ENCODE peak calls at places on chromosomes 2 and 18, in four cellular contexts. J is HL-60, K is K562, Y is GM12878. O is an unnamed sample.

GRCh38 chr2:5729426-5729825 is 37.2 kb downstream of the SOX11 start:
- DNase-seq in J (no peak), K (no peak), Y (no peak), O (no peak)

GRCh38 chr2:181894381-181894780 is 2.9 kb downstream of the ITPRID2 start:
- DNase-seq in J (no peak), K (no peak), Y (no peak), O (no peak)

GRCh38 chr2:206562375-206562774 is 79.9 kb upstream of the FAM237A start:
- DNase-seq in J (no peak), K (no peak), Y (no peak), O (no peak)

GRCh38 chr2:69007169-69007568 is 5.8 kb upstream of the ANTXR1 start:
- DNase-seq in J (no peak), K (no peak), Y (no peak), O (no peak)

GRCh38 chr2:1873343-1873742 is 129.0 kb upstream of the PXDN start:
- DNase-seq in J (no peak), K (no peak), Y (no peak), O (no peak)

GRCh38 chr2:28327963-28328922 is 64.4 kb upstream of the FOSL2 start:
- DNase-seq in J (no peak), K (no peak), Y (no peak), O (no peak)

GRCh38 chr2:231687133-231687852 is 21.0 kb upstream of the PTMA start:
- DNase-seq in J (peak), K (peak), Y (no peak), O (no peak)

GRCh38 chr2:58702302-58702696 is 461.2 kb upstream of the FANCL start:
- DNase-seq in J (no peak), K (no peak), Y (no peak), O (no peak)

GRCh38 chr2:222440670-222441422 is 16.5 kb downstream of the SGPP2 start:
- DNase-seq in J (no peak), K (no peak), Y (no peak), O (no peak)

GRCh38 chr2:170836027-170836426 is 19.3 kb downstream of the GAD1 start:
- DNase-seq in J (no peak), K (no peak), Y (no peak), O (no peak)

GRCh38 chr18:3297025-3297984 is 35.4 kb downstream of the MYL12B start:
- DNase-seq in J (peak), K (peak), Y (peak), O (peak)

GRCh38 chr2:237980751-237981150 is 13.9 kb downstream of the UBE2F start:
- DNase-seq in J (peak), K (no peak), Y (no peak), O (no peak)

GRCh38 chr2:15142069-15142689 is 419.0 kb downstream of the NBAS start:
- DNase-seq in J (peak), K (no peak), Y (peak), O (peak)
- TF ChIP-seq SPI1 in J (no peak), K (no peak), Y (peak), O (peak)

GRCh38 chr18:26502834-26503233 is 45.5 kb downstream of the KCTD1 start:
- DNase-seq in J (no peak), K (no peak), Y (no peak), O (no peak)
- TF ChIP-seq SPI1 in J (no peak), K (no peak), Y (no peak), O (no peak)

DNA sequence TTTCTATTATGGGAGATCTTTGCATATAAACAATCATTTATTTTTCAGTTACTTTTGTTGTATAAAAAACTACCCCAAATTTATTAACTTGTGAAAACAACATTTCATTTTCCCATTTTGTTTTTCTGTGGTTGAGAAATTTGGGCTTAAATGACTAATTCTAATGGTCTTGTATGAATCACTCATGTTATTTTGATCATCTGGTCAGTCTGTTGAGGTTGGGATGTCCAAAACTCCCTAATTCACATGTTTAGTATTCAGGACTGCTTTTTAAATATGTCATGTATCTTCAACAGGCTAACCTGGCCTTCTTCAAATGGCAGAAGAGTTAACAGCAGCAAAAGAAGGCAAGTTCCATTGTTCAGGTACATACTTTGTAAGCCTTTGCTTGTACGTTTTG is 788.1 kb downstream of the TRIB2 start:
- DNase-seq in J (no peak), K (no peak), Y (no peak), O (no peak)
- TF ChIP-seq SPI1 in J (no peak), K (no peak), Y (no peak), O (no peak)

GRCh38 chr2:62333961-62334360 is 138.0 kb downstream of the B3GNT2 start:
- DNase-seq in J (no peak), K (no peak), Y (no peak), O (no peak)
- TF ChIP-seq SPI1 in J (no peak), K (no peak), Y (no peak), O (no peak)

GRCh38 chr2:88129313-88129959 is 1.6 kb upstream of the FABP1 start:
- DNase-seq in J (no peak), K (no peak), Y (no peak), O (no peak)
- TF ChIP-seq SPI1 in J (no peak), K (no peak), Y (no peak), O (no peak)

GRCh38 chr2:236654496-236654895 is 84.9 kb downstream of the ACKR3 start:
- DNase-seq in J (no peak), K (no peak), Y (no peak), O (no peak)

GRCh38 chr2:236656721-236657120 is 87.1 kb downstream of the ACKR3 start:
- DNase-seq in J (no peak), K (no peak), Y (no peak), O (no peak)

GRCh38 chr2:236657215-236657614 is 87.6 kb downstream of the ACKR3 start:
- DNase-seq in J (no peak), K (no peak), Y (no peak), O (no peak)

GRCh38 chr2:236656166-236656565 is 86.5 kb downstream of the ACKR3 start:
- DNase-seq in J (no peak), K (no peak), Y (no peak), O (no peak)

GRCh38 chr2:236653863-236654262 is 84.2 kb downstream of the ACKR3 start:
- DNase-seq in J (no peak), K (no peak), Y (no peak), O (no peak)
- TF ChIP-seq SPI1 in J (no peak), K (no peak), Y (no peak), O (no peak)

O was measured in GM12891.